ENCODE peak calls at places on chromosomes 12 and 14, in five cellular contexts. One of them, this sample, is unnamed.

GRCh38 chr12:124391340-124392261 is 96.7 kb downstream of the RFLNA start:
- DNase-seq in tibial artery: peak; percentile 81
- DNase-seq in neural progenitor cell: no peak
- DNase-seq in neuronal stem cell: no peak
- DNase-seq in pancreas: no peak
- DNase-seq in this sample: no peak

GRCh38 chr14:44040561-44040960 is 466.5 kb downstream of the FSCB start:
- DNase-seq in tibial artery: no peak
- DNase-seq in neural progenitor cell: no peak
- DNase-seq in neuronal stem cell: no peak
- DNase-seq in pancreas: no peak
- DNase-seq in this sample: no peak

GRCh38 chr12:30548203-30548602 is 147.5 kb downstream of the IPO8 start:
- DNase-seq in tibial artery: no peak
- DNase-seq in neural progenitor cell: no peak
- DNase-seq in neuronal stem cell: no peak
- DNase-seq in pancreas: no peak
- DNase-seq in this sample: no peak

GRCh38 chr12:67193705-67194104 is 75.5 kb upstream of the CAND1 start:
- DNase-seq in tibial artery: no peak
- DNase-seq in neural progenitor cell: peak; percentile 70
- DNase-seq in neuronal stem cell: peak; percentile 62
- DNase-seq in pancreas: no peak
- DNase-seq in this sample: peak; percentile 77

GRCh38 chr12:128798543-128799341 is 25.0 kb downstream of the SLC15A4 start:
- DNase-seq in tibial artery: no peak
- DNase-seq in neural progenitor cell: no peak
- DNase-seq in neuronal stem cell: no peak
- DNase-seq in pancreas: no peak
- DNase-seq in this sample: no peak

GRCh38 chr12:101018540-101018939 is 191.5 kb downstream of the SLC5A8 start:
- DNase-seq in tibial artery: no peak
- DNase-seq in neural progenitor cell: no peak
- DNase-seq in neuronal stem cell: no peak
- DNase-seq in pancreas: no peak
- DNase-seq in this sample: no peak

GRCh38 chr14:50000215-50001145 is 107.6 kb downstream of the ARF6 start:
- DNase-seq in tibial artery: peak; percentile 74
- DNase-seq in neural progenitor cell: peak; percentile 23
- DNase-seq in neuronal stem cell: no peak
- DNase-seq in pancreas: no peak
- DNase-seq in this sample: peak; percentile 81

GRCh38 chr14:57982802-57983201 is 116.9 kb upstream of the SLC35F4 start:
- DNase-seq in tibial artery: no peak
- DNase-seq in neural progenitor cell: peak; percentile 63
- DNase-seq in neuronal stem cell: no peak
- DNase-seq in pancreas: peak; percentile 63
- DNase-seq in this sample: peak; percentile 3

GRCh38 chr12:97127061-97127460 is 220.0 kb downstream of the NEDD1 start:
- DNase-seq in tibial artery: no peak
- DNase-seq in neural progenitor cell: peak; percentile 85
- DNase-seq in neuronal stem cell: peak; percentile 71
- DNase-seq in pancreas: no peak
- DNase-seq in this sample: no peak

GRCh38 chr12:46363582-46364299 is 8.8 kb downstream of the SLC38A2 start:
- DNase-seq in tibial artery: no peak
- DNase-seq in neural progenitor cell: no peak
- DNase-seq in neuronal stem cell: no peak
- DNase-seq in pancreas: no peak
- DNase-seq in this sample: no peak

GRCh38 chr14:78142994-78143393 is 27.2 kb upstream of the NRXN3 start:
- DNase-seq in tibial artery: no peak
- DNase-seq in neural progenitor cell: no peak
- DNase-seq in neuronal stem cell: no peak
- DNase-seq in pancreas: no peak
- DNase-seq in this sample: no peak

GRCh38 chr12:119808441-119808840 is 68.7 kb downstream of the CIT start:
- DNase-seq in tibial artery: no peak
- DNase-seq in neural progenitor cell: no peak
- DNase-seq in neuronal stem cell: no peak
- DNase-seq in pancreas: no peak
- DNase-seq in this sample: no peak

GRCh38 chr14:21840765-21841164 is 167.1 kb upstream of the OR4E1 start:
- DNase-seq in tibial artery: no peak
- DNase-seq in neural progenitor cell: peak; percentile 44
- DNase-seq in neuronal stem cell: no peak
- DNase-seq in pancreas: no peak
- DNase-seq in this sample: no peak

GRCh38 chr14:105069887-105070759 is 4.9 kb upstream of the GPR132 start:
- DNase-seq in tibial artery: peak; percentile 62
- DNase-seq in neural progenitor cell: no peak
- DNase-seq in neuronal stem cell: no peak
- DNase-seq in pancreas: no peak
- DNase-seq in this sample: peak; percentile 53

GRCh38 chr12:126033746-126034145 is 968.5 kb downstream of the AACS start:
- DNase-seq in tibial artery: no peak
- DNase-seq in neural progenitor cell: no peak
- DNase-seq in neuronal stem cell: no peak
- DNase-seq in pancreas: no peak
- DNase-seq in this sample: no peak

GRCh38 chr12:6927999-6928702 is 392 bp downstream of the ATN1 start:
- DNase-seq in tibial artery: no peak
- DNase-seq in neural progenitor cell: peak; percentile 48
- DNase-seq in neuronal stem cell: no peak
- DNase-seq in pancreas: no peak
- DNase-seq in this sample: peak; percentile 40

GRCh38 chr14:78593949-78594348 is 423.8 kb downstream of the NRXN3 start:
- DNase-seq in tibial artery: no peak
- DNase-seq in neural progenitor cell: no peak
- DNase-seq in neuronal stem cell: no peak
- DNase-seq in pancreas: no peak
- DNase-seq in this sample: no peak

GRCh38 chr14:68729556-68729955 is 63.3 kb downstream of the ZFP36L1 start:
- DNase-seq in tibial artery: no peak
- DNase-seq in neural progenitor cell: no peak
- DNase-seq in neuronal stem cell: no peak
- DNase-seq in pancreas: no peak
- DNase-seq in this sample: no peak

GRCh38 chr12:65568517-65568916 is 255.8 kb upstream of the HMGA2 start:
- DNase-seq in tibial artery: no peak
- DNase-seq in neural progenitor cell: no peak
- DNase-seq in neuronal stem cell: no peak
- DNase-seq in pancreas: no peak
- DNase-seq in this sample: peak; percentile 81

GRCh38 chr14:26917086-26917485 is 319.3 kb upstream of the NOVA1 start:
- DNase-seq in tibial artery: peak; percentile 33
- DNase-seq in neural progenitor cell: peak; percentile 50
- DNase-seq in neuronal stem cell: no peak
- DNase-seq in pancreas: no peak
- DNase-seq in this sample: peak; percentile 77

GRCh38 chr14:101018561-101019290 is 115.2 kb upstream of the RTL1 start:
- DNase-seq in tibial artery: no peak
- DNase-seq in neural progenitor cell: no peak
- DNase-seq in neuronal stem cell: no peak
- DNase-seq in pancreas: no peak
- DNase-seq in this sample: no peak

GRCh38 chr12:121224591-121224990 is 14.7 kb downstream of the P2RX4 start:
- DNase-seq in tibial artery: no peak
- DNase-seq in neural progenitor cell: no peak
- DNase-seq in neuronal stem cell: no peak
- DNase-seq in pancreas: no peak
- DNase-seq in this sample: no peak

GRCh38 chr12:106767954-106768501 is 6.5 kb upstream of the RIC8B start:
- DNase-seq in tibial artery: no peak
- DNase-seq in neural progenitor cell: peak; percentile 73
- DNase-seq in neuronal stem cell: peak; percentile 65
- DNase-seq in pancreas: peak; percentile 69
- DNase-seq in this sample: no peak

GRCh38 chr14:70721542-70721941 is 79.8 kb downstream of the TTC9 start:
- DNase-seq in tibial artery: no peak
- DNase-seq in neural progenitor cell: no peak
- DNase-seq in neuronal stem cell: no peak
- DNase-seq in pancreas: no peak
- DNase-seq in this sample: no peak

GRCh38 chr12:107685360-107686248 is at the start of gene PWP1:
- DNase-seq in tibial artery: peak; percentile 95
- DNase-seq in neural progenitor cell: peak; percentile 99
- DNase-seq in neuronal stem cell: peak; percentile 98
- DNase-seq in pancreas: peak; percentile 92
- DNase-seq in this sample: peak; percentile 99

GRCh38 chr12:28987538-28988383 is 161.3 kb upstream of the FAR2 start:
- DNase-seq in tibial artery: no peak
- DNase-seq in neural progenitor cell: no peak
- DNase-seq in neuronal stem cell: no peak
- DNase-seq in pancreas: no peak
- DNase-seq in this sample: no peak

GRCh38 chr12:66804555-66804954 is 125.7 kb upstream of the GRIP1 start:
- DNase-seq in tibial artery: no peak
- DNase-seq in neural progenitor cell: peak; percentile 41
- DNase-seq in neuronal stem cell: no peak
- DNase-seq in pancreas: no peak
- DNase-seq in this sample: no peak

GRCh38 chr14:99727096-99727870 is 43.2 kb downstream of the CYP46A1 start:
- DNase-seq in tibial artery: peak; percentile 19
- DNase-seq in neural progenitor cell: no peak
- DNase-seq in neuronal stem cell: no peak
- DNase-seq in pancreas: no peak
- DNase-seq in this sample: no peak

GRCh38 chr12:117189725-117190209 is 503 bp downstream of the FBXO21 start:
- DNase-seq in tibial artery: peak; percentile 30
- DNase-seq in neural progenitor cell: peak; percentile 65
- DNase-seq in neuronal stem cell: peak; percentile 21
- DNase-seq in pancreas: peak; percentile 21
- DNase-seq in this sample: peak; percentile 21

GRCh38 chr14:93186461-93186860 is 1.3 kb downstream of the LYSET start:
- DNase-seq in tibial artery: no peak
- DNase-seq in neural progenitor cell: no peak
- DNase-seq in neuronal stem cell: no peak
- DNase-seq in pancreas: no peak
- DNase-seq in this sample: no peak
- H3K4me3 ChIP-seq in tibial artery: no peak overlapping the region
- H3K4me3 ChIP-seq in neural progenitor cell: peak overlapping the region; percentile 100
- H3K4me3 ChIP-seq in neuronal stem cell: peak overlapping the region; percentile 26
- H3K4me3 ChIP-seq in pancreas: no peak overlapping the region
- H3K4me3 ChIP-seq in this sample: no peak overlapping the region

GRCh38 chr14:91410781-91411536 is 6.7 kb downstream of the CCDC88C start:
- DNase-seq in tibial artery: no peak
- DNase-seq in neural progenitor cell: no peak
- DNase-seq in neuronal stem cell: no peak
- DNase-seq in pancreas: no peak
- DNase-seq in this sample: no peak
- H3K4me3 ChIP-seq in tibial artery: no peak overlapping the region
- H3K4me3 ChIP-seq in neural progenitor cell: no peak overlapping the region
- H3K4me3 ChIP-seq in neuronal stem cell: no peak overlapping the region
- H3K4me3 ChIP-seq in pancreas: no peak overlapping the region
- H3K4me3 ChIP-seq in this sample: no peak overlapping the region

DNA sequence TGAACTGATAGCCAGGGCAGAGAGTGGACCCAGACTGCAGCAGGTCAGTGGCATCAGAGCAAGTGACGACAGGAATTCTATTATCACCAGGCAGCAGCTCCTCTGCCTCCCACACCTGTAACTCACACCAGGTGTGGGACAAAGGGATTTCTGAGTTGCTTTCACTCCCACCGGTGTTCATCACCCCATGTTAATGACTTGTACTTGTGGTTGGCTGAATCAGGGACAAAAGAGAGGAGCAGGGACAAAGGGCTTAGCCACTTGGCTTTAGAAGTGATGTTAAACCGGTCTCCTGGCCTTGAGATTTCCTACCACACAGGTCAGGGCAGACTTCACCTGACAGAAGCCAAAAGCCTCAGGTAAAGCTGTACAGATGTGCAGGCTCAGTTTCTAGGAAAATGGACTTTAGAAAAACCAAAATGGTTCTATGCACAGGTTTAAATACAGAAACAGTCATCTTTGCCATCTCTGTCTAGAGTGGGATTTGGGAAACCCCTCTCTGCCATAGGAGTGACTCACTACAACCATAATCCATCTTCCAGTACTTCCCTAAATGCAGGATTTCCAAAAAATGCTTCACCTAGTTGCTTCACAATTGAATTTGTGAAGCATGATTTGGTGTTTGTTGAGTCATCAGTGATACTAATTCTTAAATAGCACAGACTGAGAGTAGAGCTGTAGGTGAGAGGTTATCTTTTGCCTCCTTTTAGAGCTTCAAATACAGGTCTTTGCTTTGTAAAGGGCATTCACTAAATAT is 158.5 kb downstream of the PRKCH start:
- DNase-seq in tibial artery: no peak
- DNase-seq in neural progenitor cell: no peak
- DNase-seq in neuronal stem cell: no peak
- DNase-seq in pancreas: no peak
- DNase-seq in this sample: peak; percentile 48
- H3K4me3 ChIP-seq in tibial artery: no peak overlapping the region
- H3K4me3 ChIP-seq in neural progenitor cell: no peak overlapping the region
- H3K4me3 ChIP-seq in neuronal stem cell: no peak overlapping the region
- H3K4me3 ChIP-seq in pancreas: no peak overlapping the region
- H3K4me3 ChIP-seq in this sample: no peak overlapping the region

GRCh38 chr14:102390486-102390885 is 27.7 kb downstream of the TECPR2 start:
- DNase-seq in tibial artery: no peak
- DNase-seq in neural progenitor cell: no peak
- DNase-seq in neuronal stem cell: no peak
- DNase-seq in pancreas: no peak
- DNase-seq in this sample: no peak

GRCh38 chr14:102390064-102390463 is 27.3 kb downstream of the TECPR2 start:
- DNase-seq in tibial artery: no peak
- DNase-seq in neural progenitor cell: no peak
- DNase-seq in neuronal stem cell: no peak
- DNase-seq in pancreas: no peak
- DNase-seq in this sample: peak; percentile 15

GRCh38 chr14:102392506-102392905 is 29.8 kb downstream of the TECPR2 start:
- DNase-seq in tibial artery: no peak
- DNase-seq in neural progenitor cell: no peak
- DNase-seq in neuronal stem cell: no peak
- DNase-seq in pancreas: no peak
- DNase-seq in this sample: no peak

GRCh38 chr14:102394717-102395378 is 32.1 kb downstream of the TECPR2 start:
- DNase-seq in tibial artery: no peak
- DNase-seq in neural progenitor cell: no peak
- DNase-seq in neuronal stem cell: no peak
- DNase-seq in pancreas: no peak
- DNase-seq in this sample: peak; percentile 30

DNA sequence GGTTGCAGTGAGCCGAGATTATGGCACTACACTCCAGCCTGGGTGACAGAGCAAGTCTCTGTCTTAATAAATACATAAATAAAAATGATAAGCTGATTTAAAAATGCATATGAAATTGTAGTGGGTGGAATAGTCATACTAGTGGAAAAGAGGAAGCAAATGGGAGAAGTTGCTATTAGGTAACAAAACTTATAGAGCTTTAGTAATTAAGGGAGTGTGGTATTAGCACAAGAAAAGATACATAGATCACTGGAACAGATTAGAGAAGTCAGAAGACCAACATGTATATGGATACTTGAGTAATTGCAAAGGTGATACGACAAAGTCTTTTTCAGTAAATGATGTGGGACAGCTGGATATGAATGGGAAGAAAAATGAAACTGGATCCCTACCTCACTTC is 26.5 kb downstream of the TECPR2 start:
- DNase-seq in tibial artery: no peak
- DNase-seq in neural progenitor cell: no peak
- DNase-seq in neuronal stem cell: no peak
- DNase-seq in pancreas: no peak
- DNase-seq in this sample: no peak
- H3K4me3 ChIP-seq in tibial artery: no peak overlapping the region
- H3K4me3 ChIP-seq in neural progenitor cell: no peak overlapping the region
- H3K4me3 ChIP-seq in neuronal stem cell: no peak overlapping the region
- H3K4me3 ChIP-seq in pancreas: no peak overlapping the region
- H3K4me3 ChIP-seq in this sample: no peak overlapping the region

GRCh38 chr12:70364695-70365397 is 1.2 kb upstream of the KCNMB4 start:
- DNase-seq in tibial artery: no peak
- DNase-seq in neural progenitor cell: peak; percentile 21
- DNase-seq in neuronal stem cell: peak; percentile 11
- DNase-seq in pancreas: no peak
- DNase-seq in this sample: no peak
- H3K4me3 ChIP-seq in tibial artery: peak overlapping the region; percentile 83
- H3K4me3 ChIP-seq in neural progenitor cell: peak overlapping the region; percentile 82
- H3K4me3 ChIP-seq in neuronal stem cell: peak overlapping the region; percentile 78
- H3K4me3 ChIP-seq in pancreas: no peak overlapping the region
- H3K4me3 ChIP-seq in this sample: peak overlapping the region; percentile 58